ENCODE peak calls at places on chromosomes 7 and 10, in ten cellular contexts. X is tibial artery; R is OCI-LY7; L is uterus; F is sigmoid colon; S is cardiac muscle cell; Q is PC-9; P is CD8-positive, alpha-beta T cell; Z is fibroblast of lung; Y is GM23338. G is an unnamed sample.
A peak's percentile ranks its signal among the peaks of the same experiment; 100 is the strongest.

GRCh38 chr7:17396692-17397091 is 98.2 kb downstream of the AHR start:
- DNase-seq in X (no peak), R (no peak), L (no peak), F (no peak), S (no peak), Q (no peak), P (no peak), Z (no peak), Y (no peak), G (no peak)

GRCh38 chr7:22582860-22583640 is 83.1 kb upstream of the STEAP1B start:
- DNase-seq in X (no peak), R (no peak), L (no peak), F (no peak), S (peak; percentile 88), Q (peak; percentile 90), P (no peak), Z (peak; percentile 71), Y (peak; percentile 77), G (no peak)

GRCh38 chr10:103157246-103157645 is 35.8 kb downstream of the NT5C2 start:
- DNase-seq in X (no peak), R (no peak), L (no peak), F (no peak), S (no peak), Q (no peak), P (no peak), Z (peak; percentile 23), Y (no peak), G (no peak)

GRCh38 chr10:127210936-127211335 is 14.5 kb upstream of the INSYN2A start:
- DNase-seq in X (no peak), R (no peak), L (no peak), F (no peak), S (no peak), Q (no peak), P (no peak), Z (no peak), Y (no peak), G (no peak)

GRCh38 chr10:80454526-80455460 is 683 bp downstream of the TSPAN14 start:
- DNase-seq in X (peak; percentile 73), R (peak; percentile 52), L (peak; percentile 36), F (peak; percentile 78), S (no peak), Q (no peak), P (no peak), Z (peak; percentile 35), Y (peak; percentile 59), G (no peak)

GRCh38 chr10:59894114-59894513 is 12.2 kb downstream of the CCDC6 start:
- DNase-seq in X (peak; percentile 83), R (no peak), L (peak; percentile 70), F (peak; percentile 81), S (peak; percentile 87), Q (peak; percentile 81), P (no peak), Z (peak; percentile 85), Y (no peak), G (no peak)

GRCh38 chr10:100600218-100600617 is 64.5 kb downstream of the HIF1AN start:
- DNase-seq in X (no peak), R (no peak), L (no peak), F (no peak), S (no peak), Q (no peak), P (no peak), Z (no peak), Y (no peak), G (no peak)

GRCh38 chr10:62560207-62560819 is 186.1 kb downstream of the ZNF365 start:
- DNase-seq in X (no peak), R (no peak), L (peak; percentile 49), F (peak; percentile 85), S (peak; percentile 85), Q (no peak), P (no peak), Z (peak; percentile 87), Y (peak; percentile 4), G (no peak)

GRCh38 chr10:51029172-51029641 is 45.1 kb upstream of the PRKG1 start:
- DNase-seq in X (no peak), R (no peak), L (no peak), F (no peak), S (no peak), Q (no peak), P (no peak), Z (no peak), Y (no peak), G (no peak)
- H3K27ac ChIP-seq in X (peak overlapping the region; percentile 82), R (no peak overlapping the region), L (peak overlapping the region; percentile 43), F (peak overlapping the region; percentile 47), S (no peak overlapping the region), Q (no peak overlapping the region), P (no peak overlapping the region), Z (no peak overlapping the region), Y (no peak overlapping the region), G (no peak overlapping the region)

DNA sequence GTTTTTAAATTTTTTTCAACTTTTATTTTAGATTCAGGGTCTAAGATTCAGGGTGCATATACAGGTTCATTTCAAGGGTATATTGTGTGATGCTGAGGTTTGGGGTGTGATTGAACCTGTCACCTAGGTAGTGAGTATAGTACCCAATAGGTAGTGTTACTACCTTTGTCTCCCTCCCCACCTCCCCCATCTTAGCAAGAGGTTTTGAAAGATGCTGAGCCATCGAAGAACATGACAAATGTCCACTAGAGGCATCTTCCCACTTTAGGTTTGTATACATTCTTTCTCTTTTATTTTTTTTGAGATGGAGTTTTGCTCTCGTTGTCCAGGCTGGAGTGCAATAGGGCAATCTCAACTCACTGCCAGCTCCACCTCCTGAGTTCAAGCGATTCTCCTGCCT is 880 bp upstream of the MGAM2 start:
- DNase-seq in X (no peak), R (no peak), L (no peak), F (no peak), S (no peak), Q (no peak), P (no peak), Z (no peak), Y (no peak), G (no peak)
- TF ChIP-seq CTCF in X (no peak), R (peak; percentile 10), L (no peak), F (no peak), S (no peak), Q (no peak), P (no peak), Z (no peak), Y (no peak), G (no peak)

DNA sequence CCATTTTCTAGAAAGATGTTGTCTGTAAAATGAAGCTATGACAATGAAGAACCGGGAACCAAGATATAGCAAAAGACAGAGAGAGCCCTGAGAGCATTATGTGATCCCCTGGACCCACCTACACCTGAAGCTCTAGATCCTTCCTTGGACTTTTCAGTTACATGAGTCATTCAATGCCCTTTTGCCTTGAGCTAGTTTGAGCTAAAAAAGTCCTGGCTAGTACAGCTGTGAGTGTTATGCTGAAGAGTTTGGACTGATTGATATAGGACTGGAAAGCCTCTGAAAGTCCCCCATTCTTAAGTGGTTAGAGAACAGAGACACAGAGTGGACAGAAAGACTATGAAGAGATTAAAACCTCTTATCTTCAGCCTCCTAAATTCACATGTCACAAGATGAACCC is 386.9 kb upstream of the NFE2L3 start:
- DNase-seq in X (no peak), R (no peak), L (no peak), F (no peak), S (no peak), Q (no peak), P (no peak), Z (no peak), Y (no peak), G (no peak)
- H3K27ac ChIP-seq in X (peak overlapping the region; percentile 20), R (no peak overlapping the region), L (peak overlapping the region; percentile 23), F (no peak overlapping the region), S (no peak overlapping the region), Q (no peak overlapping the region), P (no peak overlapping the region), Z (no peak overlapping the region), Y (no peak overlapping the region), G (no peak overlapping the region)

DNA sequence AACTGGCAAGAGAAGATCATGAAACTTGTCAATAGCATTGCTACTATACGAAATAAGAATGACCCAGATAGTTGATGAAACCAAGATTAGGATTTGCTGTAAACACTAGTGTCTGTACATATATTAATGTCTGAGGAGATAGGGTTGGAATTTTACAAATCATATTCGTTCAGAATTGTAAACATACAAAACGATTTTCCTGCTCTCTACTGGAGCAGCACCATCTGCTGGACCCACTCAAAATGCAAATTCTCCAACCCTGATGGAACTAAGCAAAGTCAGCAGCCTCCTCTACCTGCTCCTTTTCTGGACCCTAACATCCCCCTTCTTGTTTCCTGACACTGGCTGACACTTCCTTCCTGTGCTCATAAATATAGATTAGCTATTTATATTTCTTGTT is 29.4 kb upstream of the SGMS1 start:
- DNase-seq in X (no peak), R (peak; percentile 70), L (no peak), F (no peak), S (peak; percentile 58), Q (no peak), P (no peak), Z (peak; percentile 63), Y (peak; percentile 12), G (peak; percentile 20)
- TF ChIP-seq CTCF in X (peak; percentile 60), R (peak; percentile 78), L (peak; percentile 54), F (peak; percentile 12), S (peak; percentile 62), Q (peak; percentile 43), P (peak; percentile 58), Z (peak; percentile 68), Y (peak; percentile 32), G (peak; percentile 63)

GRCh38 chr10:110914411-110914810 is 4.6 kb downstream of the BBIP1 start:
- DNase-seq in X (no peak), R (no peak), L (no peak), F (no peak), S (no peak), Q (no peak), P (no peak), Z (peak; percentile 46), Y (no peak), G (no peak)
- H3K27ac ChIP-seq in X (no peak overlapping the region), R (no peak overlapping the region), L (no peak overlapping the region), F (no peak overlapping the region), S (no peak overlapping the region), Q (no peak overlapping the region), P (no peak overlapping the region), Z (no peak overlapping the region), Y (no peak overlapping the region), G (no peak overlapping the region)

G was measured in CD4-positive, alpha-beta T cell.